ENCODE peak calls at places on chromosomes 7 and 10, in five cellular contexts. One of them, this sample, is unnamed.

GRCh38 chr10:21516270-21517131 is 9.0 kb downstream of the SKIDA1 start:
- DNase-seq in A549: peak; percentile 63
- DNase-seq in ascending aorta: peak; percentile 78
- DNase-seq in cardiac muscle cell: peak; percentile 86
- DNase-seq in choroid plexus epithelial cell: peak; percentile 77
- DNase-seq in this sample: no peak

GRCh38 chr7:135342887-135343286 is 109.2 kb downstream of the STRA8 start:
- DNase-seq in A549: no peak
- DNase-seq in ascending aorta: no peak
- DNase-seq in cardiac muscle cell: peak; percentile 26
- DNase-seq in choroid plexus epithelial cell: peak; percentile 12
- DNase-seq in this sample: no peak

GRCh38 chr10:52229271-52229931 is 84.7 kb upstream of the DKK1 start:
- DNase-seq in A549: no peak
- DNase-seq in ascending aorta: no peak
- DNase-seq in cardiac muscle cell: peak; percentile 20
- DNase-seq in choroid plexus epithelial cell: peak; percentile 18
- DNase-seq in this sample: no peak

GRCh38 chr10:116627386-116627933 is 6.7 kb downstream of the PNLIPRP2 start:
- DNase-seq in A549: peak; percentile 48
- DNase-seq in ascending aorta: no peak
- DNase-seq in cardiac muscle cell: peak; percentile 15
- DNase-seq in choroid plexus epithelial cell: peak; percentile 1
- DNase-seq in this sample: no peak

GRCh38 chr10:35564276-35564982 is 40.7 kb upstream of the GJD4 start:
- DNase-seq in A549: no peak
- DNase-seq in ascending aorta: no peak
- DNase-seq in cardiac muscle cell: peak; percentile 57
- DNase-seq in choroid plexus epithelial cell: peak; percentile 88
- DNase-seq in this sample: no peak

GRCh38 chr7:125391921-125392320 is 462.3 kb upstream of the POT1 start:
- DNase-seq in A549: no peak
- DNase-seq in ascending aorta: no peak
- DNase-seq in cardiac muscle cell: no peak
- DNase-seq in choroid plexus epithelial cell: peak; percentile 9
- DNase-seq in this sample: no peak

GRCh38 chr10:63114031-63114814 is 18.9 kb upstream of the NRBF2 start:
- DNase-seq in A549: peak; percentile 58
- DNase-seq in ascending aorta: peak; percentile 92
- DNase-seq in cardiac muscle cell: peak; percentile 97
- DNase-seq in choroid plexus epithelial cell: peak; percentile 98
- DNase-seq in this sample: no peak

GRCh38 chr10:80460399-80461207 is 6.5 kb downstream of the TSPAN14 start:
- DNase-seq in A549: no peak
- DNase-seq in ascending aorta: no peak
- DNase-seq in cardiac muscle cell: peak; percentile 72
- DNase-seq in choroid plexus epithelial cell: peak; percentile 48
- DNase-seq in this sample: no peak

DNA sequence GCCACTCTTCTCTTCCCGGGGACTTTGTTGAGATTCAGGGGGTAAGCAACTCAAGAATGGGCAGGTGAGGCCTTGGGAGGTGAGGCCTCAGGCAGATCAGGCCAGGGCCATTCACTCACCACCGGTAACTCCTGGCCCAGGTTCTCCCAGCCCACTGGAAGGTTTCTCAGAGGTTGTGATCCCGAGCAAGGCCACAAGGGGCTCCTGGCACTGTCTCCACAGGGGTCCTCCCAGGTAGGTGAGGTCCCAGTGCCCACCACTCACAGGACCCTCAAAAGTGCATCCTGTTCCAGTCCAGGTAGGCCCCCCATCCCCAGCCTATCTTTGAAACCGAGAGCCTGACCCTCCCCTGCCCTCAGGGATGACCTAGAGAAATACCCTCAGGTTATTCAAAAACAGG is 236.1 kb downstream of the BUB3 start:
- DNase-seq in A549: no peak
- DNase-seq in ascending aorta: peak; percentile 43
- DNase-seq in cardiac muscle cell: no peak
- DNase-seq in choroid plexus epithelial cell: no peak
- DNase-seq in this sample: no peak
- TF ChIP-seq CTCF in A549: no peak
- TF ChIP-seq CTCF in ascending aorta: no peak
- TF ChIP-seq CTCF in cardiac muscle cell: no peak
- TF ChIP-seq CTCF in choroid plexus epithelial cell: no peak
- TF ChIP-seq CTCF in this sample: no peak

GRCh38 chr10:30637881-30638467 is 8.4 kb upstream of the LYZL2 start:
- DNase-seq in A549: peak; percentile 81
- DNase-seq in ascending aorta: peak; percentile 77
- DNase-seq in cardiac muscle cell: peak; percentile 82
- DNase-seq in choroid plexus epithelial cell: peak; percentile 93
- DNase-seq in this sample: no peak
- TF ChIP-seq CTCF in A549: no peak
- TF ChIP-seq CTCF in ascending aorta: no peak
- TF ChIP-seq CTCF in cardiac muscle cell: no peak
- TF ChIP-seq CTCF in choroid plexus epithelial cell: no peak
- TF ChIP-seq CTCF in this sample: no peak

DNA sequence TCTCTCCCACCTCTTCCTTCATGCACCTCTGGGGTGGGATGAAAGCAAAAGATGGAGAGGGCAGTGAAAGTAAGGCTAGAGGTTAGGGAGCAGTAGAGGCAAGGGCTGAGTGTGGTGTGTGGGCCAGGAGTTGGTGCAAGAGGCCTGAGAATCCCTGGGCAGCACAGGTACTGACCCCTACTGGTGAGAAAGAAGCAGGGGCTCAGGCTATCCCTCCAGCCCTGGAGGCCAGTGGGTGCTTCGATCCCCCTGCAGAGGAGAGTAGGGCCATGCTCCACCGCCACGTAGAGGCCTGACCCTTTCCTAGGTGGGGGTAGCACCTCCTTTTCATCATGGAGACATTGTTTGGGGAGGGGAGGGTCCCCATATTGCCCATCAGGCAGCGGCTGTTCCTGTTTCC is 9.8 kb downstream of the CDHR1 start:
- DNase-seq in A549: no peak
- DNase-seq in ascending aorta: no peak
- DNase-seq in cardiac muscle cell: no peak
- DNase-seq in choroid plexus epithelial cell: peak; percentile 17
- DNase-seq in this sample: peak; percentile 50
- TF ChIP-seq CTCF in A549: no peak
- TF ChIP-seq CTCF in ascending aorta: no peak
- TF ChIP-seq CTCF in cardiac muscle cell: peak; percentile 36
- TF ChIP-seq CTCF in choroid plexus epithelial cell: peak; percentile 57
- TF ChIP-seq CTCF in this sample: peak; percentile 44

GRCh38 chr7:101156277-101156676 is 2.0 kb downstream of the AP1S1 start:
- DNase-seq in A549: no peak
- DNase-seq in ascending aorta: no peak
- DNase-seq in cardiac muscle cell: no peak
- DNase-seq in choroid plexus epithelial cell: peak; percentile 35
- DNase-seq in this sample: no peak
- TF ChIP-seq CTCF in A549: no peak
- TF ChIP-seq CTCF in ascending aorta: no peak
- TF ChIP-seq CTCF in cardiac muscle cell: peak; percentile 25
- TF ChIP-seq CTCF in choroid plexus epithelial cell: peak; percentile 58
- TF ChIP-seq CTCF in this sample: no peak

DNA sequence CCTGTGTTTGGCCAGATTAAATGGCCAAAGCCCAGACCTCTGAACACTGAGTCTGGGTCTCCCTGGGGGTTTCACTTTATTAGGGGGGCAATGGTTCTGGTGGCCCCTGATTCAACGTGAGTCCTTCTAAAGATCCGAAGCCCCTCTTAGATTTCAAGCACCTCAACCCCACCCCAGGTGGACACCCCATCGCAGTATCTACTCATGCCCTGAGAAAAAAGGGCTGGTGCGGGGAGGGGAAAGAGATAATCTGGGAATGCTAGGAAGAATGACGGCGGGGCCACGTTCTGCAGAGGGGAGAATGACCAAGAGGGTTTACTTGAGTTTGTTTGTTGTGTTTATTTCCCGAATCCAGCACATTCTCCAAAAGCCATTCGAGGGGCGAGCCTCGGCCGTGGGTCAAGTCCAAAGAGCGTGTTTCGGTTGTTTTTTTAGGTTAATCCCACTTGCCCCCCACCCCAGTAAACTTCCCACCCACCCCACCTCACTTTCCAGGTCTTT is 832 bp downstream of the PDLIM1 start:
- DNase-seq in A549: no peak
- DNase-seq in ascending aorta: no peak
- DNase-seq in cardiac muscle cell: no peak
- DNase-seq in choroid plexus epithelial cell: no peak
- DNase-seq in this sample: no peak
- TF ChIP-seq CTCF in A549: no peak
- TF ChIP-seq CTCF in ascending aorta: no peak
- TF ChIP-seq CTCF in cardiac muscle cell: no peak
- TF ChIP-seq CTCF in choroid plexus epithelial cell: no peak
- TF ChIP-seq CTCF in this sample: no peak

GRCh38 chr7:151351027-151351426 is 9.4 kb downstream of the NUB1 start:
- DNase-seq in A549: peak; percentile 32
- DNase-seq in ascending aorta: no peak
- DNase-seq in cardiac muscle cell: no peak
- DNase-seq in choroid plexus epithelial cell: no peak
- DNase-seq in this sample: no peak
- TF ChIP-seq CTCF in A549: peak; percentile 35
- TF ChIP-seq CTCF in ascending aorta: no peak
- TF ChIP-seq CTCF in cardiac muscle cell: no peak
- TF ChIP-seq CTCF in choroid plexus epithelial cell: no peak
- TF ChIP-seq CTCF in this sample: peak; percentile 23

GRCh38 chr10:25804505-25804904 is 129.5 kb upstream of the MYO3A start:
- DNase-seq in A549: no peak
- DNase-seq in ascending aorta: no peak
- DNase-seq in cardiac muscle cell: no peak
- DNase-seq in choroid plexus epithelial cell: no peak
- DNase-seq in this sample: no peak
- TF ChIP-seq CTCF in A549: no peak
- TF ChIP-seq CTCF in ascending aorta: no peak
- TF ChIP-seq CTCF in cardiac muscle cell: no peak
- TF ChIP-seq CTCF in choroid plexus epithelial cell: no peak
- TF ChIP-seq CTCF in this sample: no peak

DNA sequence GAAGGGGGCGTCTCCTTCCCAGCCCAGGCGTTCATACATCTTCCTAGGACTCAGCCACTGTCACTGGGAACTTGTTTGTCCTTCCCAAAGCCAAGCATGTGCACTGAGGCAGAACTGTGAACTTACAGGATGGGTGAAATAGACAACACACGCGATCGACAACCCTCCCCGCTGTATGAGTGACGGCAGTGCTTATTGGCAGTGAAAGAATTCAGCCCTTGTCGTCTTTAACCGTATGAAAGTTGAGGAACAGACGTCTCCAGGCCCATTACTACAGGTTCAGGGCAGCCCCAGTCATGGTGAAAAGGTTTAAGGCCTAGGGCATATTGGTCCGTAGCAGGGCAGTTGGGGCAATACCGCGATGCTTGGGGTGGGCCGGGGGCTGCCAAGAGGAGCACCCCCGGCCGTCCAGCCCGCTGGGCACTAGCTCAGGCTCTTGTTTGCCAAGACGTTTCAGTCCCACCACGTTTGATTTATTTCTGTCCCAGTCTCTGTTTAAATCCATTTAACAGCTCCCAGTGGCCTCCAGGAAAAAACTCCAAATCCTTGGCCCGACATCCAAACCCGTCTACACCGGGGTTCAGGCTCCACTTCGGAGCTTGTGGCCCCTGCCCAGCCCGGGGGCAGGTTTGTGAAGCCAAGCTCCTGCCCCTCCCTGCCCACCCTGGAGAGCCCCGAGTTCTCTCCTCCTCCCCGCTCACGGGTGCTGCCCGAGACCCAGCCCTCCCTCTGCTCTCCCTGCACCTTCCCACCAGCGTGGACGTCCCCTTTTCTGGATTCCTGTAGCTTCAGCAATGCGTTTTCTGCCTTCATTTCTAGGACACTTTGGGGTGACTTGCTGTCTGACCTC is 159.8 kb downstream of the DNAJB6 start:
- DNase-seq in A549: no peak
- DNase-seq in ascending aorta: peak; percentile 45
- DNase-seq in cardiac muscle cell: no peak
- DNase-seq in choroid plexus epithelial cell: no peak
- DNase-seq in this sample: no peak
- TF ChIP-seq CTCF in A549: no peak
- TF ChIP-seq CTCF in ascending aorta: no peak
- TF ChIP-seq CTCF in cardiac muscle cell: no peak
- TF ChIP-seq CTCF in choroid plexus epithelial cell: no peak
- TF ChIP-seq CTCF in this sample: no peak

This sample was measured in D721Med.